ENCODE peak calls at places on chromosome 12, in six cellular contexts. E, L, F, P, H and I are unnamed samples.
A peak's percentile ranks its signal among the peaks of the same experiment; 100 is the strongest.

GRCh38 chr12:18747960-18748359 is 10.0 kb downstream of the CAPZA3 start:
- DNase-seq in H (no peak), F (no peak), P (no peak), E (no peak), L (peak; percentile 27), I (no peak)

GRCh38 chr12:116687888-116688287 is 50.0 kb downstream of the SPRING1 start:
- DNase-seq in H (peak; percentile 62), F (peak; percentile 86), P (no peak), L (peak; percentile 19), E (peak; percentile 34), I (peak; percentile 29)

GRCh38 chr12:104257913-104258472 is 42.4 kb downstream of the TXNRD1 start:
- DNase-seq in H (no peak), L (no peak), E (no peak), F (no peak), P (no peak), I (no peak)

GRCh38 chr12:111426341-111427185 is 20.8 kb downstream of the SH2B3 start:
- DNase-seq in P (no peak), F (no peak), H (no peak), E (no peak), L (no peak), I (no peak)

GRCh38 chr12:62351326-62351725 is 91.1 kb downstream of the USP15 start:
- DNase-seq in F (no peak), P (no peak), H (no peak), L (no peak), E (no peak), I (no peak)

GRCh38 chr12:80752464-80752863 is 35.8 kb downstream of the MYF5 start:
- DNase-seq in L (no peak), E (no peak), H (no peak), F (no peak), P (no peak), I (no peak)

GRCh38 chr12:8899835-8900234 is 14.5 kb upstream of the PHC1 start:
- DNase-seq in E (no peak), F (no peak), P (no peak), L (no peak), H (no peak), I (no peak)

GRCh38 chr12:38417101-38417500 is 100.5 kb downstream of the ALG10B start:
- DNase-seq in L (no peak), F (no peak), E (no peak), P (no peak), H (no peak), I (no peak)

GRCh38 chr12:12323606-12324005 is 26.4 kb downstream of the MANSC1 start:
- DNase-seq in H (no peak), P (no peak), L (no peak), E (no peak), F (no peak), I (no peak)

GRCh38 chr12:18462437-18462836 is 201.1 kb downstream of the PIK3C2G start:
- DNase-seq in E (no peak), F (no peak), P (no peak), L (no peak), H (no peak), I (no peak)

GRCh38 chr12:114667669-114668150 is 16.3 kb downstream of the TBX3 start:
- DNase-seq in L (no peak), F (no peak), E (no peak), H (no peak), P (no peak), I (no peak)

GRCh38 chr12:31011746-31012567 is 61.7 kb upstream of the DDX11 start:
- DNase-seq in H (no peak), E (no peak), L (no peak), F (peak; percentile 12), P (no peak), I (no peak)

GRCh38 chr12:30792648-30793499 is 38.1 kb upstream of the CAPRIN2 start:
- DNase-seq in E (no peak), P (no peak), H (no peak), L (no peak), F (no peak), I (no peak)

GRCh38 chr12:53952335-53952694 is 2.4 kb upstream of the HOXC12 start:
- DNase-seq in L (no peak), P (no peak), H (no peak), E (no peak), F (no peak), I (no peak)

GRCh38 chr12:119156401-119156800 is 22.3 kb upstream of the HSPB8 start:
- DNase-seq in P (no peak), H (no peak), L (no peak), F (peak; percentile 86), E (no peak), I (no peak)

GRCh38 chr12:107436836-107437235 is 248.8 kb upstream of the PWP1 start:
- DNase-seq in P (no peak), H (no peak), E (no peak), L (no peak), F (no peak), I (no peak)

GRCh38 chr12:96401061-96401871 is 1.0 kb upstream of the CDK17 start:
- DNase-seq in L (peak; percentile 79), H (no peak), P (peak; percentile 17), F (no peak), E (peak; percentile 56), I (no peak)

GRCh38 chr12:132393991-132394949 is 64.9 kb upstream of the GALNT9 start:
- DNase-seq in P (no peak), F (no peak), E (no peak), H (no peak), L (peak; percentile 37), I (no peak)

GRCh38 chr12:100170313-100170858 is 27.7 kb upstream of the BLTP3B start:
- DNase-seq in P (no peak), F (no peak), L (no peak), H (no peak), E (no peak), I (no peak)